ENCODE peak calls at places on chromosomes 4 and X, in nine cellular contexts. T is left lung; Q is SJSA1; H is A549; R is left ventricle myocardium inferior; D is uterus; N is mesenchymal stem cell; F is transverse colon; X is CD8-positive, alpha-beta memory T cell. A is an unnamed sample.

GRCh38 chr4:116099596-116099995 is 985.8 kb downstream of the TRAM1L1 start:
- DNase-seq in Q (no peak), T (no peak), D (no peak), F (no peak), H (no peak), N (peak), X (no peak), R (no peak), A (no peak)

GRCh38 chr4:115454228-115454627 is 340.8 kb upstream of the NDST4 start:
- DNase-seq in T (no peak), D (no peak), Q (no peak), X (no peak), N (peak), R (no peak), F (no peak), H (no peak), A (no peak)

GRCh38 chrX:148540114-148540513 is 39.7 kb downstream of the AFF2 start:
- DNase-seq in T (no peak), H (no peak), D (no peak), R (no peak), Q (no peak), X (no peak), F (no peak), N (no peak), A (no peak)

GRCh38 chr4:143773998-143774898 is 73.8 kb upstream of the FREM3 start:
- DNase-seq in N (peak), Q (peak), X (peak), D (no peak), R (no peak), H (peak), F (peak), T (peak), A (peak)

GRCh38 chr4:180990931-180991330 is 1252.3 kb upstream of the TENM3 start:
- DNase-seq in T (no peak), F (no peak), H (no peak), D (no peak), N (no peak), R (no peak), Q (no peak), X (no peak), A (no peak)

GRCh38 chr4:67035501-67035900 is 509.8 kb downstream of the CENPC start:
- DNase-seq in T (no peak), R (no peak), D (no peak), F (no peak), N (peak), Q (peak), X (no peak), H (peak), A (no peak)

GRCh38 chr4:3399277-3400194 is 42.2 kb upstream of the HGFAC start:
- DNase-seq in H (peak), R (peak), X (no peak), T (no peak), Q (peak), D (no peak), N (no peak), F (no peak), A (no peak)

GRCh38 chr4:8402640-8403039 is 37.9 kb downstream of the ACOX3 start:
- DNase-seq in R (peak), F (no peak), D (no peak), Q (no peak), H (no peak), T (no peak), N (no peak), X (no peak), A (no peak)

GRCh38 chr4:81405900-81406401 is 65.8 kb downstream of the RASGEF1B start:
- DNase-seq in N (peak), D (no peak), R (no peak), X (peak), T (no peak), Q (peak), H (peak), F (peak), A (peak)

GRCh38 chr4:54281060-54281781 is 52.1 kb downstream of the PDGFRA start:
- DNase-seq in T (peak), D (peak), F (peak), R (peak), H (peak), N (peak), X (no peak), Q (peak), A (peak)

GRCh38 chrX:40095588-40096394 is 2.0 kb downstream of the BCOR start:
- DNase-seq in H (no peak), D (no peak), T (peak), F (no peak), Q (peak), N (peak), R (peak), X (no peak), A (no peak)

GRCh38 chr4:6730603-6731300 is 14.8 kb downstream of the BLOC1S4 start:
- DNase-seq in X (no peak), H (no peak), F (no peak), R (no peak), T (no peak), N (no peak), D (no peak), Q (no peak), A (no peak)
- H3K27ac ChIP-seq in X (peak), H (peak), F (no peak), R (peak), T (no peak), N (no peak), D (no peak), Q (no peak), A (no peak)

GRCh38 chrX:56788717-56789122 is 59.7 kb downstream of the NBDY start:
- DNase-seq in T (peak), X (no peak), N (no peak), D (peak), Q (no peak), F (peak), R (no peak), H (no peak), A (no peak)
- H3K27ac ChIP-seq in T (no peak), X (no peak), N (no peak), D (no peak), Q (no peak), F (no peak), R (no peak), H (no peak), A (no peak)

DNA sequence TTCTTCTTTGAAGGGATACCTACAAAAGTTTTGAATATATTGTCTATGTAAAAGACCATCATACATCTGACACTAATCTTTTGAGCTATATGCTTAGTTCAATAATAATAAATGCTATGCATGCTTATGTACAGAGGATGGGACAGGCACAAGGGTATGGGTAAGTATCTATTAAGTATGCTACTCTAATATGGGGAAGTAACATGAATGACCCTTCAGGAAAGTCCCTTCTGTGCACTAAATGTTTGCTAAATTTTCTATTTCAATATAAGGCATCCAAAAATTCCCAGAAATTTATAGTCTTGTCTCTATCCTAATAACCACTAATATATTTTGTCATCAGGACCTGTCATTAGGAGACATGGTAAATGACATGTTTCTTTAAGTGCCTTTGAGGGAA is 19.0 kb downstream of the ATP8A1 start:
- DNase-seq in Q (no peak), N (no peak), X (no peak), R (no peak), D (no peak), H (no peak), T (no peak), F (no peak), A (no peak)
- H3K27ac ChIP-seq in Q (no peak), N (no peak), X (no peak), R (no peak), D (no peak), H (no peak), T (no peak), F (no peak), A (no peak)

DNA sequence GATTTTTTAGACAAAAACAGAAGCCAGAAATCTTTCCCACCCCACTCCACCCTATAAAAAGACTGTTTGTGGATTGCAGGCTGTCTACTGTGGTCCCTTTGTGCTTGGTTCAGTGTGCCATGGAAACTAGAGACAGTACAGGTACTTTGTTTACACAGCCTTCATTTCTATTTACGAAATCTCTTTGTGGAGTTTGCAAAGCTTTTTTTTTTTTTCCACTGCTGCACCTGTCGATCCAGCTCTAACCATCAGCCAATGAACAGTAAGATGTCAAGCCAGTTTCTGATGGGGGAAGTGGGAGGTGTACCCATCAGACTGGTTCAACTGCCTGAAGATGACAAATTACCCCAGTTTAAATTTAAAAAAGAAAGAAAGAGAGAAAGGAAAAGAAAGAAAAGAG is 20.2 kb upstream of the LRBA start:
- DNase-seq in F (peak), X (no peak), R (no peak), H (no peak), D (no peak), T (no peak), Q (no peak), N (no peak), A (no peak)
- H3K27ac ChIP-seq in F (no peak), X (no peak), R (no peak), H (no peak), D (no peak), T (peak), Q (no peak), N (no peak), A (no peak)

GRCh38 chr4:47482326-47482725 is 2.7 kb upstream of the ATP10D start:
- DNase-seq in R (no peak), X (no peak), Q (no peak), T (no peak), H (no peak), F (no peak), N (peak), D (no peak), A (no peak)
- H3K27ac ChIP-seq in R (no peak), X (no peak), Q (no peak), T (no peak), H (no peak), F (no peak), N (no peak), D (no peak), A (no peak)

GRCh38 chr4:73691759-73692158 is 48.6 kb upstream of the CXCL8 start:
- DNase-seq in F (no peak), T (no peak), N (no peak), X (no peak), Q (no peak), H (no peak), D (no peak), R (no peak), A (no peak)

GRCh38 chr4:73692701-73693100 is 47.7 kb upstream of the CXCL8 start:
- DNase-seq in H (no peak), X (no peak), R (no peak), F (no peak), D (no peak), T (no peak), N (no peak), Q (no peak), A (no peak)

GRCh38 chr4:73687414-73687813 is 53.0 kb upstream of the CXCL8 start:
- DNase-seq in F (no peak), X (no peak), T (no peak), D (no peak), H (no peak), Q (peak), N (no peak), R (no peak), A (no peak)

GRCh38 chr4:73692284-73692683 is 48.1 kb upstream of the CXCL8 start:
- DNase-seq in N (no peak), Q (no peak), H (no peak), T (no peak), F (no peak), X (no peak), R (no peak), D (no peak), A (no peak)

GRCh38 chr4:73690051-73690744 is 50.2 kb upstream of the CXCL8 start:
- DNase-seq in X (no peak), R (no peak), N (peak), T (no peak), F (no peak), H (peak), D (no peak), Q (peak), A (no peak)
- H3K27ac ChIP-seq in X (no peak), R (no peak), N (no peak), T (no peak), F (no peak), H (peak), D (no peak), Q (peak), A (no peak)